ENCODE peak calls at places on chromosomes 4 and X, in five cellular contexts. M is anterior cingulate cortex, U is iPS DF 6.9, F is renal cortical epithelial cell, E is AG10803. B is an unnamed sample.

GRCh38 chrX:40544343-40545250 is 36.2 kb upstream of the ATP6AP2 start:
- DNase-seq in U (no peak), M (no peak), E (no peak), F (peak; percentile 30), B (no peak)

GRCh38 chr4:105092356-105092755 is 54.3 kb upstream of the TET2 start:
- DNase-seq in M (no peak), E (peak; percentile 73), U (no peak), F (peak; percentile 84), B (no peak)

GRCh38 chr4:138175337-138175794 is 66.8 kb downstream of the SLC7A11 start:
- DNase-seq in E (no peak), M (no peak), F (peak; percentile 9), U (no peak), B (no peak)

GRCh38 chrX:75781618-75782017 is 3.4 kb downstream of the MAGEE2 start:
- DNase-seq in U (no peak), M (no peak), E (no peak), F (no peak), B (no peak)

GRCh38 chr4:16603178-16603577 is 295.3 kb downstream of the LDB2 start:
- DNase-seq in E (no peak), F (no peak), U (no peak), M (no peak), B (no peak)

GRCh38 chr4:22077571-22077970 is 129.0 kb upstream of the KCNIP4 start:
- DNase-seq in M (no peak), F (no peak), U (no peak), E (no peak), B (no peak)

GRCh38 chr4:94158883-94159282 is 48.8 kb upstream of the SMARCAD1 start:
- DNase-seq in E (no peak), U (no peak), M (no peak), F (no peak), B (no peak)

GRCh38 chr4:163191999-163192398 is 25.3 kb upstream of the NAF1 start:
- DNase-seq in U (peak; percentile 7), M (no peak), E (peak; percentile 8), F (no peak), B (no peak)

GRCh38 chr4:40617903-40618302 is 11.8 kb downstream of the RBM47 start:
- DNase-seq in U (no peak), F (peak; percentile 67), E (no peak), M (no peak), B (no peak)

GRCh38 chr4:110959041-110959643 is 336.3 kb upstream of the PITX2 start:
- DNase-seq in F (peak; percentile 38), U (no peak), E (peak; percentile 62), M (no peak), B (no peak)

GRCh38 chrX:21838937-21839333 is 482 bp upstream of the MBTPS2 start:
- DNase-seq in U (no peak), E (peak; percentile 15), M (no peak), F (peak; percentile 27), B (no peak)

GRCh38 chr4:531076-531475 is 32.1 kb downstream of the PIGG start:
- DNase-seq in U (no peak), E (no peak), M (no peak), F (no peak), B (no peak)

GRCh38 chr4:83118869-83119268 is 4.3 kb upstream of the PLAC8 start:
- DNase-seq in M (no peak), E (peak; percentile 91), F (peak; percentile 21), U (no peak), B (no peak)

GRCh38 chr4:83629945-83630684 is 94.2 kb downstream of the GPAT3 start:
- DNase-seq in F (peak; percentile 79), E (peak; percentile 73), M (no peak), U (no peak), B (no peak)

GRCh38 chr4:140122891-140123290 is 31.1 kb downstream of the MAML3 start:
- DNase-seq in M (no peak), F (no peak), U (no peak), E (no peak), B (no peak)

GRCh38 chrX:47570794-47571193 is 9.8 kb downstream of the ARAF start:
- DNase-seq in M (no peak), E (no peak), U (no peak), F (no peak), B (peak; percentile 88)

GRCh38 chr4:187444061-187444460 is 551.5 kb upstream of the ZFP42 start:
- DNase-seq in E (no peak), M (no peak), U (no peak), F (peak; percentile 70), B (no peak)

GRCh38 chrX:107628662-107629532 is 587 bp downstream of the PRPS1 start:
- DNase-seq in M (peak; percentile 35), F (peak; percentile 13), E (no peak), U (no peak), B (no peak)

GRCh38 chrX:134716620-134717012 is 58.3 kb upstream of the PLAC1 start:
- DNase-seq in U (no peak), M (no peak), F (no peak), E (no peak), B (no peak)

GRCh38 chrX:148940411-148940996 is 440.1 kb downstream of the AFF2 start:
- DNase-seq in E (peak; percentile 13), F (no peak), M (no peak), U (no peak), B (no peak)

GRCh38 chr4:7411896-7412585 is 22.7 kb downstream of the PSAPL1 start:
- DNase-seq in M (no peak), U (no peak), F (no peak), E (no peak), B (no peak)

GRCh38 chrX:33273521-33273920 is 62.2 kb upstream of the DMD start:
- DNase-seq in E (no peak), F (no peak), M (no peak), U (no peak), B (no peak)

GRCh38 chrX:18701621-18702361 is 5.7 kb upstream of the PPEF1 start:
- DNase-seq in M (no peak), E (no peak), F (peak; percentile 65), U (no peak), B (no peak)

GRCh38 chr4:83646538-83646937 is 110.6 kb downstream of the GPAT3 start:
- DNase-seq in E (no peak), F (no peak), M (no peak), U (no peak), B (no peak)

GRCh38 chrX:70439016-70439415 is 5.6 kb upstream of the DLG3 start:
- DNase-seq in F (no peak), M (no peak), E (no peak), U (no peak), B (no peak)

GRCh38 chr4:168664242-168664897 is 167.5 kb downstream of the PALLD start:
- DNase-seq in F (no peak), E (no peak), M (no peak), U (no peak), B (no peak)

GRCh38 chr4:188412499-188412898 is 273.3 kb downstream of the TRIML1 start:
- DNase-seq in U (no peak), F (no peak), E (no peak), M (no peak), B (no peak)

GRCh38 chr4:23333556-23333945 is 556.3 kb downstream of the PPARGC1A start:
- DNase-seq in U (no peak), M (no peak), E (no peak), F (peak; percentile 82), B (no peak)

GRCh38 chrX:115393271-115393670 is 103.8 kb downstream of the LUZP4 start:
- DNase-seq in M (no peak), F (peak; percentile 93), U (no peak), E (peak; percentile 43), B (no peak)

GRCh38 chr4:128716325-128716724 is 93.2 kb upstream of the JADE1 start:
- DNase-seq in F (no peak), E (peak; percentile 53), U (no peak), M (peak; percentile 9), B (no peak)

GRCh38 chrX:100658936-100659335 is 14.9 kb downstream of the SRPX2 start:
- DNase-seq in F (no peak), M (no peak), E (no peak), U (no peak), B (peak; percentile 25)

GRCh38 chrX:21725498-21725897 is 32.4 kb downstream of the SMPX start:
- DNase-seq in E (peak; percentile 45), M (no peak), U (no peak), F (peak; percentile 27), B (no peak)

GRCh38 chr4:121551271-121551670 is 145.5 kb downstream of the ANXA5 start:
- DNase-seq in E (no peak), M (no peak), U (no peak), F (peak; percentile 14), B (no peak)

GRCh38 chr4:146282662-146283061 is 68.3 kb downstream of the REELD1 start:
- DNase-seq in E (no peak), F (no peak), U (no peak), M (no peak), B (no peak)

GRCh38 chrX:72078411-72078810 is 53.3 kb downstream of the RTL5 start:
- DNase-seq in M (no peak), U (no peak), E (no peak), F (no peak), B (no peak)

GRCh38 chr4:188021548-188022249 is 26.1 kb downstream of the ZFP42 start:
- DNase-seq in F (peak; percentile 2), M (no peak), U (no peak), E (no peak), B (no peak)

GRCh38 chrX:72280210-72280882 is 3.3 kb upstream of the RPS4X start:
- DNase-seq in F (peak; percentile 53), E (no peak), U (no peak), M (no peak), B (no peak)